ENCODE peak calls at places on chromosomes 1 and 21, in five cellular contexts. J, M, N, R and T are unnamed samples.

GRCh38 chr1:101236546-101237228 is at the start of gene S1PR1:
- DNase-seq in M (peak; percentile 69), N (no peak), J (peak; percentile 74), R (peak; percentile 83), T (no peak)

GRCh38 chr1:106793686-106794085 is 262.8 kb upstream of the PRMT6 start:
- DNase-seq in M (no peak), R (peak; percentile 24), N (no peak), J (no peak), T (no peak)

GRCh38 chr1:231626951-231627614 is 493 bp downstream of the DISC1 start:
- DNase-seq in R (peak; percentile 62), N (peak; percentile 75), M (peak; percentile 43), J (peak; percentile 27), T (peak; percentile 66)

GRCh38 chr1:111948209-111949131 is 41.0 kb downstream of the KCND3 start:
- DNase-seq in J (no peak), N (no peak), R (no peak), M (no peak), T (peak; percentile 19)

GRCh38 chr1:228282329-228283042 is 74.6 kb downstream of the OBSCN start:
- DNase-seq in M (peak; percentile 71), J (no peak), R (peak; percentile 6), N (peak; percentile 16), T (peak; percentile 34)

GRCh38 chr1:167223144-167224103 is 2.7 kb downstream of the POU2F1 start:
- DNase-seq in R (peak; percentile 25), M (peak; percentile 21), J (peak; percentile 57), N (peak; percentile 22), T (peak; percentile 15)

GRCh38 chr1:225691377-225691776 is 38.5 kb upstream of the ENAH start:
- DNase-seq in J (no peak), M (peak; percentile 39), N (peak; percentile 27), R (peak; percentile 11), T (no peak)

GRCh38 chr21:36516271-36516670 is 36.3 kb upstream of the CLDN14 start:
- DNase-seq in M (no peak), J (no peak), N (no peak), R (peak; percentile 18), T (no peak)

GRCh38 chr1:113505357-113505756 is 115.0 kb downstream of the MAGI3 start:
- DNase-seq in J (no peak), M (no peak), R (no peak), N (no peak), T (no peak)

GRCh38 chr1:229514578-229515275 is 6.6 kb upstream of the NUP133 start:
- DNase-seq in N (peak; percentile 66), J (peak; percentile 65), M (peak; percentile 78), R (peak; percentile 90), T (peak; percentile 84)

GRCh38 chr1:6003568-6004411 is 11.6 kb upstream of the NPHP4 start:
- DNase-seq in J (no peak), R (no peak), M (no peak), N (peak; percentile 71), T (no peak)

GRCh38 chr1:1364266-1364665 is 5.9 kb upstream of the MXRA8 start:
- DNase-seq in R (no peak), N (no peak), M (no peak), J (no peak), T (no peak)

GRCh38 chr1:175537571-175537970 is 205.8 kb downstream of the TNR start:
- DNase-seq in M (no peak), J (no peak), N (no peak), R (no peak), T (no peak)

GRCh38 chr1:112995890-112996289 is 39.9 kb upstream of the SLC16A1 start:
- DNase-seq in N (no peak), M (no peak), J (no peak), R (no peak), T (no peak)

GRCh38 chr1:191831572-191831971 is 326.7 kb upstream of the RGS18 start:
- DNase-seq in J (peak; percentile 5), M (no peak), N (no peak), R (no peak), T (peak; percentile 51)

GRCh38 chr21:26587621-26588260 is 14.7 kb upstream of the CYYR1 start:
- DNase-seq in M (peak; percentile 44), R (peak; percentile 86), J (peak; percentile 76), N (peak; percentile 25), T (peak; percentile 72)

GRCh38 chr21:20110368-20110767 is 887.8 kb upstream of the NCAM2 start:
- DNase-seq in R (no peak), J (no peak), M (no peak), N (no peak), T (no peak)

GRCh38 chr1:28893403-28894102 is 20.8 kb upstream of the EPB41 start:
- DNase-seq in R (peak; percentile 64), M (peak; percentile 12), J (peak; percentile 35), N (no peak), T (no peak)